ENCODE peak calls at places on chromosomes 11 and 22, in four cellular contexts. Q is amygdala; G is lung; Y is stimulated activated CD4-positive, alpha-beta T cell treated with anti-CD3 and anti-CD28 coated beads, Interleukin-1b, Interleukin-23, amount 100 ng/mL, for 1 hour. B is an unnamed sample.

GRCh38 chr22:41288245-41288946 is 2.4 kb upstream of the RANGAP1 start:
- DNase-seq in Q (no peak), G (no peak), Y (no peak), B (no peak)

GRCh38 chr11:33893711-33894401 is 2.0 kb upstream of the LMO2 start:
- DNase-seq in Q (no peak), G (no peak), Y (peak), B (no peak)

GRCh38 chr11:46347637-46348311 is 511 bp downstream of the DGKZ start:
- DNase-seq in Q (no peak), G (no peak), Y (no peak), B (no peak)

GRCh38 chr22:35488513-35488912 is 52.1 kb upstream of the RASD2 start:
- DNase-seq in Q (no peak), G (no peak), Y (no peak), B (no peak)

GRCh38 chr11:112355726-112356125 is 95.1 kb upstream of the PLET1 start:
- DNase-seq in Q (no peak), G (peak), Y (no peak), B (peak)

GRCh38 chr11:18065572-18065971 is 19.5 kb upstream of the TPH1 start:
- DNase-seq in Q (no peak), G (no peak), Y (no peak), B (no peak)

GRCh38 chr11:127106142-127106541 is 105.6 kb upstream of the KIRREL3 start:
- DNase-seq in Q (no peak), G (no peak), Y (no peak), B (no peak)

GRCh38 chr11:833849-834311 is 1.1 kb downstream of the CD151 start:
- DNase-seq in Q (no peak), G (no peak), Y (no peak), B (no peak)

GRCh38 chr11:16817321-16817720 is 78.9 kb downstream of the C11orf58 start:
- DNase-seq in Q (no peak), G (no peak), Y (no peak), B (no peak)

GRCh38 chr11:130638048-130638447 is 189.6 kb downstream of the ADAMTS15 start:
- DNase-seq in Q (no peak), G (no peak), Y (no peak), B (no peak)

GRCh38 chr22:19674129-19674928 is 40.0 kb upstream of the SEPTIN5 start:
- DNase-seq in Q (no peak), G (no peak), Y (no peak), B (no peak)

GRCh38 chr11:120065876-120066275 is 72.0 kb downstream of the TRIM29 start:
- DNase-seq in Q (no peak), G (no peak), Y (no peak), B (no peak)

GRCh38 chr11:4541071-4541470 is 3.9 kb upstream of the OR52M1 start:
- DNase-seq in Q (no peak), G (no peak), Y (no peak), B (no peak)

GRCh38 chr11:83336993-83337392 is 50.8 kb upstream of the CCDC90B start:
- DNase-seq in Q (no peak), G (no peak), Y (no peak), B (no peak)

GRCh38 chr11:14653090-14653489 is 9.5 kb downstream of the PDE3B start:
- DNase-seq in Q (no peak), G (no peak), Y (no peak), B (no peak)